ENCODE peak calls at places on chromosomes 11 and 22, in five cellular contexts. One of them, this sample, is unnamed.
A peak's percentile ranks its signal among the peaks of the same experiment; 100 is the strongest.

GRCh38 chr11:106379265-106379664 is 301.8 kb downstream of the AASDHPPT start:
- DNase-seq in CD8-positive, alpha-beta memory T cell: no peak
- DNase-seq in tibial nerve: no peak
- DNase-seq in IMR-90: no peak
- DNase-seq in colonic mucosa: no peak
- DNase-seq in this sample: no peak

GRCh38 chr11:88384678-88385015 is 47.1 kb upstream of the CTSC start:
- DNase-seq in colonic mucosa: no peak
- DNase-seq in CD8-positive, alpha-beta memory T cell: no peak
- DNase-seq in IMR-90: peak; percentile 49
- DNase-seq in tibial nerve: no peak
- DNase-seq in this sample: no peak

GRCh38 chr11:121929581-121929980 is 186.4 kb downstream of the BLID start:
- DNase-seq in tibial nerve: no peak
- DNase-seq in CD8-positive, alpha-beta memory T cell: no peak
- DNase-seq in colonic mucosa: no peak
- DNase-seq in IMR-90: peak; percentile 38
- DNase-seq in this sample: no peak

GRCh38 chr11:120133216-120134105 is 4.5 kb downstream of the TRIM29 start:
- DNase-seq in colonic mucosa: peak; percentile 15
- DNase-seq in CD8-positive, alpha-beta memory T cell: no peak
- DNase-seq in tibial nerve: peak; percentile 7
- DNase-seq in IMR-90: no peak
- DNase-seq in this sample: peak; percentile 15

GRCh38 chr11:125365196-125365931 is 130.7 kb downstream of the FEZ1 start:
- DNase-seq in IMR-90: no peak
- DNase-seq in CD8-positive, alpha-beta memory T cell: no peak
- DNase-seq in tibial nerve: no peak
- DNase-seq in colonic mucosa: no peak
- DNase-seq in this sample: no peak

GRCh38 chr22:48981671-48982070 is 846.0 kb downstream of the BRD1 start:
- DNase-seq in colonic mucosa: no peak
- DNase-seq in tibial nerve: no peak
- DNase-seq in IMR-90: no peak
- DNase-seq in CD8-positive, alpha-beta memory T cell: no peak
- DNase-seq in this sample: no peak

GRCh38 chr11:37505406-37505805 is 907.4 kb upstream of the RAG2 start:
- DNase-seq in CD8-positive, alpha-beta memory T cell: no peak
- DNase-seq in tibial nerve: no peak
- DNase-seq in IMR-90: no peak
- DNase-seq in colonic mucosa: no peak
- DNase-seq in this sample: no peak

GRCh38 chr11:116791002-116791812 is 472 bp downstream of the APOA5 start:
- DNase-seq in CD8-positive, alpha-beta memory T cell: peak; percentile 74
- DNase-seq in colonic mucosa: peak; percentile 77
- DNase-seq in IMR-90: peak; percentile 55
- DNase-seq in tibial nerve: peak; percentile 56
- DNase-seq in this sample: peak; percentile 37

GRCh38 chr11:44986315-44986714 is 35.6 kb upstream of the TP53I11 start:
- DNase-seq in tibial nerve: no peak
- DNase-seq in IMR-90: no peak
- DNase-seq in colonic mucosa: no peak
- DNase-seq in CD8-positive, alpha-beta memory T cell: no peak
- DNase-seq in this sample: peak; percentile 39

GRCh38 chr11:7572001-7572712 is 58.4 kb downstream of the PPFIBP2 start:
- DNase-seq in colonic mucosa: no peak
- DNase-seq in CD8-positive, alpha-beta memory T cell: no peak
- DNase-seq in IMR-90: peak; percentile 34
- DNase-seq in tibial nerve: no peak
- DNase-seq in this sample: peak; percentile 66

GRCh38 chr22:29994941-29995340 is 85.3 kb upstream of the HORMAD2 start:
- DNase-seq in colonic mucosa: peak; percentile 43
- DNase-seq in tibial nerve: no peak
- DNase-seq in IMR-90: peak; percentile 33
- DNase-seq in CD8-positive, alpha-beta memory T cell: no peak
- DNase-seq in this sample: no peak

DNA sequence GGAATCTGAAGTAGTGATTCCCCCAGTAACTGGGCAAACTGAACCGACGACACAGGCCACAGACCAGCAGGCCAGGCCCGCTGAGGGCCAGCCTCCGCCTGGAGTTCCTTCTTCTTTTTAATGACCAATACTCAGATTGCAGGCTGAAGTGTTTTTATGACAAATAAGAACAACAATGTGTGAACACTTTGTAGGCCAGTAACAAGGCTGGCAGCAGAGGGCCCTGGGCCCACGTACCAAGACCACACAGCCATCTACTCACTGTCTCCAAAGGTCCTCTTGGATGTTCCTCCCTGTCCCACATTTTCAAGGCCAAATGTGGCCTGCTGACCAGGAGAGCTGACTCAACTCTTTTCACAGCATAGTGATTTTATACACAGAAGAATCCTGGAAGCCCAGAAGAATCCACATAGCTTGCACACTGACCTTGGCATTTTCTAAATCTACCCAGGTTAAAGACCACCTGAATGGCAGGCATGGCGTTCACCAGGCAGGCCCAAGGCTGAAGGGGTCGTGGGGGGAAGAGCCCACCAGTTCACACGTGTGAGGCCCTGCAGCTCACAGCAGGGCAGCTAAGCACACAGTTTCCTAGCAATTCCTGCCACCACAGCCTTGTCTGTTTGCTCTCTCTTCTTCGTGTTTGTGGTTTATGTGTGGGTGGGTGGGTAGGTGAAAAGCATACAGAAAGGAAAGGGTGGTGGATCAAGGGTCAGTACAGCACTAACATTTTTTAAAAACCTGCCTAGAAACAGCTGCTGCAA is 13.3 kb downstream of the SMCO4 start:
- DNase-seq in tibial nerve: no peak
- DNase-seq in colonic mucosa: no peak
- DNase-seq in IMR-90: peak; percentile 41
- DNase-seq in CD8-positive, alpha-beta memory T cell: no peak
- DNase-seq in this sample: no peak
- H3K4me1 ChIP-seq in tibial nerve: no peaks in the 10 kb centered on the region
- H3K4me1 ChIP-seq in colonic mucosa: peaks cover 18% of the 10 kb centered on the region
- H3K4me1 ChIP-seq in IMR-90: peaks cover 3% of the 10 kb centered on the region
- H3K4me1 ChIP-seq in CD8-positive, alpha-beta memory T cell: no peaks in the 10 kb centered on the region
- H3K4me1 ChIP-seq in this sample: no peaks in the 10 kb centered on the region

DNA sequence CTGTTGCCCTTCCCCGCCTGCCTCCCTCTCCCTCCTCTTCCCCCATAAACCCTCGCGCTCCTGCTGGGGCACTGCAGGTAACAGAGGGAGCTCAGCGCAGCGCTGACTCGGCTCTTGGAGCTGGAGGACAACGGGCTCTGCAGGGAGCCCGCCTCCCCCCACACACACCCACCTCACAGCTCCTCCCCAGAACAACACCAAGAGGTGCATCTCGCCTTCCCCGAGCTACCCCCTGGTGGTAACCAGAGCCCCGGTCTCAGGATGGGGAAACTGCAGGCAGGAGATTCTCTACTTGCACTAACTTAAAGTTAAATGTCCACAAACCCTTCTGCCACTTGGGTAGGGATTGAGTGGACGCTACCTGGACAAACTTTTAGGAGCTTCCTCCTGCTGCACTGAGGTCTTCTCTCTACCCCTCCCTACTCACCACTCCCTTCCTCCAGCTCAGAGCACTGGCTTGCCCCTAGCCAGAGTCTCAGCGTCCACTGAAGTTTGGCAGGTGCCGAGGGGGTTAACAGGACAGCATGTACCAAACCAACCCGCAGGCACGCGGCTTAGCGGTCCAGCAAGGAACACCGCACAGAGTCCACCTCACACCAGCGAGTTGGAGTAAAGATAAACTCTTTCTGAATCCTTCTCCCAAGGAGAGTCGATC is 4.0 kb upstream of the SCN4B start:
- DNase-seq in CD8-positive, alpha-beta memory T cell: peak; percentile 13
- DNase-seq in tibial nerve: no peak
- DNase-seq in IMR-90: no peak
- DNase-seq in colonic mucosa: no peak
- DNase-seq in this sample: no peak
- H3K4me3 ChIP-seq in CD8-positive, alpha-beta memory T cell: no peak overlapping the region
- H3K4me3 ChIP-seq in tibial nerve: no peak overlapping the region
- H3K4me3 ChIP-seq in IMR-90: no peak overlapping the region
- H3K4me3 ChIP-seq in colonic mucosa: no peak overlapping the region
- H3K4me3 ChIP-seq in this sample: no peak overlapping the region

GRCh38 chr11:426851-427250 is 12.1 kb upstream of the SIGIRR start:
- DNase-seq in CD8-positive, alpha-beta memory T cell: no peak
- DNase-seq in tibial nerve: no peak
- DNase-seq in IMR-90: no peak
- DNase-seq in colonic mucosa: no peak
- DNase-seq in this sample: no peak
- H3K4me1 ChIP-seq in CD8-positive, alpha-beta memory T cell: no peaks in the 10 kb centered on the region
- H3K4me1 ChIP-seq in tibial nerve: no peaks in the 10 kb centered on the region
- H3K4me1 ChIP-seq in IMR-90: no peaks in the 10 kb centered on the region
- H3K4me1 ChIP-seq in colonic mucosa: no peaks in the 10 kb centered on the region
- H3K4me1 ChIP-seq in this sample: no peaks in the 10 kb centered on the region

DNA sequence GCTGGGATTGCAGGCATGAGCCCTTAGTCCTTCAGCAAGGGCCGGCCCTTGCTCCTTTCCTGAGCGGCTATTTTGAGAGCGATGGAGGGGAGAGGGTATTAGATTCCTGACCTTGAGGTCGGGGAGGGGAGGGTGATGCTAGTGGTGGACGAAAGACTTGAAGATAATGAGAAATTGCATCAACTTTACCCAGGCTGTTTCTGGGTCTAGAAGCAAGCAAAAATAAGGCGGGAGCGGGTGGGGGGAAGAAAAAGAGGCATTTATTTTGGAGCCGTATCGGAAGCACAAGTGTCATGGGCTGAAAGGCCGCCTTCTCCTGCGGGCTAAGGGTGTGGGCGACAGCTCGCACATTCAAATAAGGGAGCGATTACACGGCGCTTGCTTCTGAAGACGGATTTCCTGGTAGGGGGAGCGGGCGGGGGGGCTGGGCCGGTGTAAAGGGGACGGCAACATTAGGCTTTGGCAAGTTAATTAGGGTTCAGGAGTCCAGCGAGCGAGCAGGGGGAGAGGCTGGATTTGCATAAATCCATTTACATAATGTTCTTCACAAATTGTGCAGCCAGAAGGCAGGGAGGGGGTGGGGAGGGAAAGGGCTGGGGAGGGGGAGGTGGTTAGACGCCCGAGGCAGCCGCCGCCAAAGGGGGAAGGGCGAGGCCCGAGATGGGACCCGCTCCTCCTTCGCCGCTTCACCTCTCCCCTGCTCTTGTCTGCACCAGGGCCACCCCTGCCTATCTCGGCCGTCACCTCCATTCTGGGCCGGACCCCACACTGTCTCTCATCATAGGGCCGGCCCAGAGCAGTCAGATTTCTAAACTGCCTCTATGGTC is 245.9 kb downstream of the MIAT start:
- DNase-seq in CD8-positive, alpha-beta memory T cell: no peak
- DNase-seq in tibial nerve: no peak
- DNase-seq in IMR-90: no peak
- DNase-seq in colonic mucosa: no peak
- DNase-seq in this sample: no peak
- H3K4me3 ChIP-seq in CD8-positive, alpha-beta memory T cell: no peak overlapping the region
- H3K4me3 ChIP-seq in tibial nerve: peak overlapping the region; percentile 26
- H3K4me3 ChIP-seq in IMR-90: no peak overlapping the region
- H3K4me3 ChIP-seq in colonic mucosa: no peak overlapping the region
- H3K4me3 ChIP-seq in this sample: no peak overlapping the region

GRCh38 chr11:75146711-75147110 is 4.2 kb upstream of the SLCO2B1 start:
- DNase-seq in IMR-90: no peak
- DNase-seq in colonic mucosa: no peak
- DNase-seq in CD8-positive, alpha-beta memory T cell: no peak
- DNase-seq in tibial nerve: no peak
- DNase-seq in this sample: no peak
- H3K4me1 ChIP-seq in IMR-90: peaks cover 2% of the 10 kb centered on the region
- H3K4me1 ChIP-seq in colonic mucosa: peaks cover 25% of the 10 kb centered on the region
- H3K4me1 ChIP-seq in CD8-positive, alpha-beta memory T cell: peaks cover 26% of the 10 kb centered on the region
- H3K4me1 ChIP-seq in tibial nerve: no peaks in the 10 kb centered on the region
- H3K4me1 ChIP-seq in this sample: peaks cover 10% of the 10 kb centered on the region

GRCh38 chr22:31248138-31248745 is 36.1 kb downstream of the LIMK2 start:
- DNase-seq in tibial nerve: peak; percentile 56
- DNase-seq in CD8-positive, alpha-beta memory T cell: peak; percentile 44
- DNase-seq in IMR-90: peak; percentile 94
- DNase-seq in colonic mucosa: peak; percentile 55
- DNase-seq in this sample: peak; percentile 90

GRCh38 chr22:31253949-31254348 is 38.3 kb downstream of the PIK3IP1 start:
- DNase-seq in tibial nerve: no peak
- DNase-seq in colonic mucosa: peak; percentile 73
- DNase-seq in IMR-90: no peak
- DNase-seq in CD8-positive, alpha-beta memory T cell: no peak
- DNase-seq in this sample: no peak

GRCh38 chr22:31247726-31248125 is 35.6 kb downstream of the LIMK2 start:
- DNase-seq in colonic mucosa: no peak
- DNase-seq in CD8-positive, alpha-beta memory T cell: no peak
- DNase-seq in IMR-90: no peak
- DNase-seq in tibial nerve: no peak
- DNase-seq in this sample: no peak

GRCh38 chr22:31248965-31249940 is 37.2 kb downstream of the LIMK2 start:
- DNase-seq in CD8-positive, alpha-beta memory T cell: no peak
- DNase-seq in IMR-90: no peak
- DNase-seq in colonic mucosa: no peak
- DNase-seq in tibial nerve: no peak
- DNase-seq in this sample: no peak

DNA sequence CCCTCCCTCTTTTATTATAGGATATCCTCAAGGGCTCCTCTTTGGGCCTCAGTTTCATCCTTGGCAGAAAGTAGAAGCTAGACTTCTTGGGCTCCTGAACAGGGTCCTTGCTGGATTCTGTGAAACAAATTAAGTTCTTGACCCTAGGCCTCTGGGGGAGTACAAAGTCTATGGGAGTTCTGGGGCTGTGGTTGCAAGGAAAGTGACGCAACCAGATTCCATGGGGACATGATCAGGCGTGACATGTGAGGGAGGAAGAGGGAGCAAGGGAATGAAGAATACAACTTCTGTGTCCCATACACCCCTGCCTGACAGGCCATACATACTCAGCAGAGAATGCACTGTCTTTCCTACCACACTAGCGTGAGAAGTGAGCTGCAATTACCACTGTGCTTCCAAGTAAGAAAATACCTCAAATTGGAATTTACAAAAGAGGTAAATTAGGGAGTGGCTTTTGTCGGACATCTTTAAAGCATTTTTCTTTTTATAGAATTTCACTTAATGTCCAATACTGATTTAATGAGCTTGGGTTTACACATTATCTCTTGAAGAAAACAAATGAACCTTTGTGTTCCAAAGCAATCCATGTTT is 38.7 kb downstream of the LIMK2 start:
- DNase-seq in colonic mucosa: no peak
- DNase-seq in CD8-positive, alpha-beta memory T cell: no peak
- DNase-seq in IMR-90: no peak
- DNase-seq in tibial nerve: no peak
- DNase-seq in this sample: no peak
- H3K4me3 ChIP-seq in colonic mucosa: no peak overlapping the region
- H3K4me3 ChIP-seq in CD8-positive, alpha-beta memory T cell: no peak overlapping the region
- H3K4me3 ChIP-seq in IMR-90: no peak overlapping the region
- H3K4me3 ChIP-seq in tibial nerve: no peak overlapping the region
- H3K4me3 ChIP-seq in this sample: no peak overlapping the region

GRCh38 chr11:73980001-73980960 is 2.4 kb downstream of the UCP2 start:
- DNase-seq in IMR-90: peak; percentile 20
- DNase-seq in tibial nerve: no peak
- DNase-seq in CD8-positive, alpha-beta memory T cell: peak; percentile 66
- DNase-seq in colonic mucosa: peak; percentile 83
- DNase-seq in this sample: no peak
- H3K4me1 ChIP-seq in IMR-90: no peaks in the 10 kb centered on the region
- H3K4me1 ChIP-seq in tibial nerve: no peaks in the 10 kb centered on the region
- H3K4me1 ChIP-seq in CD8-positive, alpha-beta memory T cell: peaks cover 68% of the 10 kb centered on the region
- H3K4me1 ChIP-seq in colonic mucosa: peaks cover 7% of the 10 kb centered on the region
- H3K4me1 ChIP-seq in this sample: peaks cover 12% of the 10 kb centered on the region

GRCh38 chr22:45008853-45009751 is 703 bp downstream of the PHF21B start:
- DNase-seq in IMR-90: no peak
- DNase-seq in tibial nerve: no peak
- DNase-seq in colonic mucosa: no peak
- DNase-seq in CD8-positive, alpha-beta memory T cell: no peak
- DNase-seq in this sample: peak; percentile 9
- H3K4me3 ChIP-seq in IMR-90: peak overlapping the region; percentile 60
- H3K4me3 ChIP-seq in tibial nerve: peak overlapping the region; percentile 66
- H3K4me3 ChIP-seq in colonic mucosa: peak overlapping the region; percentile 6
- H3K4me3 ChIP-seq in CD8-positive, alpha-beta memory T cell: no peak overlapping the region
- H3K4me3 ChIP-seq in this sample: peak overlapping the region; percentile 46